ENCODE peak calls at places on chromosomes 5 and 9, in six cellular contexts. One of them, this sample, is unnamed.

GRCh38 chr9:6779417-6780241 is 21.9 kb downstream of the KDM4C start:
- DNase-seq in choroid plexus epithelial cell: peak
- DNase-seq in transverse colon: peak
- DNase-seq in retinal pigment epithelial cell: peak
- DNase-seq in CD8-positive, alpha-beta T cell: no peak
- DNase-seq in AG10803: no peak
- DNase-seq in this sample: no peak

GRCh38 chr5:132646867-132647266 is 11.1 kb upstream of the IL13 start:
- DNase-seq in AG10803: no peak
- DNase-seq in transverse colon: no peak
- DNase-seq in choroid plexus epithelial cell: no peak
- DNase-seq in CD8-positive, alpha-beta T cell: no peak
- DNase-seq in retinal pigment epithelial cell: no peak
- DNase-seq in this sample: no peak

GRCh38 chr9:77800924-77801551 is 152.9 kb upstream of the GNA14 start:
- DNase-seq in retinal pigment epithelial cell: no peak
- DNase-seq in transverse colon: no peak
- DNase-seq in CD8-positive, alpha-beta T cell: no peak
- DNase-seq in AG10803: no peak
- DNase-seq in choroid plexus epithelial cell: no peak
- DNase-seq in this sample: no peak

GRCh38 chr9:98247826-98248657 is 7.4 kb downstream of the TBC1D2 start:
- DNase-seq in retinal pigment epithelial cell: no peak
- DNase-seq in CD8-positive, alpha-beta T cell: no peak
- DNase-seq in choroid plexus epithelial cell: no peak
- DNase-seq in transverse colon: no peak
- DNase-seq in AG10803: no peak
- DNase-seq in this sample: no peak

GRCh38 chr9:134686896-134687295 is 45.3 kb downstream of the COL5A1 start:
- DNase-seq in AG10803: no peak
- DNase-seq in retinal pigment epithelial cell: no peak
- DNase-seq in CD8-positive, alpha-beta T cell: no peak
- DNase-seq in choroid plexus epithelial cell: no peak
- DNase-seq in transverse colon: no peak
- DNase-seq in this sample: no peak

GRCh38 chr5:132486318-132487094 is 4.1 kb downstream of the IRF1 start:
- DNase-seq in choroid plexus epithelial cell: no peak
- DNase-seq in CD8-positive, alpha-beta T cell: no peak
- DNase-seq in AG10803: no peak
- DNase-seq in transverse colon: peak
- DNase-seq in retinal pigment epithelial cell: no peak
- DNase-seq in this sample: no peak

GRCh38 chr9:137464291-137464999 is 5.3 kb upstream of the NSMF start:
- DNase-seq in transverse colon: no peak
- DNase-seq in AG10803: no peak
- DNase-seq in retinal pigment epithelial cell: no peak
- DNase-seq in CD8-positive, alpha-beta T cell: no peak
- DNase-seq in choroid plexus epithelial cell: no peak
- DNase-seq in this sample: no peak

GRCh38 chr5:73363911-73364730 is 84.5 kb downstream of the FOXD1 start:
- DNase-seq in AG10803: peak
- DNase-seq in choroid plexus epithelial cell: peak
- DNase-seq in retinal pigment epithelial cell: no peak
- DNase-seq in transverse colon: no peak
- DNase-seq in CD8-positive, alpha-beta T cell: no peak
- DNase-seq in this sample: no peak

GRCh38 chr5:100496296-100496695 is 38.9 kb upstream of the FAM174A start:
- DNase-seq in AG10803: no peak
- DNase-seq in transverse colon: no peak
- DNase-seq in retinal pigment epithelial cell: no peak
- DNase-seq in CD8-positive, alpha-beta T cell: no peak
- DNase-seq in choroid plexus epithelial cell: no peak
- DNase-seq in this sample: no peak

GRCh38 chr5:60805470-60805869 is 38.6 kb downstream of the ELOVL7 start:
- DNase-seq in transverse colon: no peak
- DNase-seq in AG10803: peak
- DNase-seq in choroid plexus epithelial cell: no peak
- DNase-seq in retinal pigment epithelial cell: no peak
- DNase-seq in CD8-positive, alpha-beta T cell: no peak
- DNase-seq in this sample: no peak

GRCh38 chr5:29039994-29040393 is 2001.6 kb upstream of the CDH9 start:
- DNase-seq in retinal pigment epithelial cell: no peak
- DNase-seq in CD8-positive, alpha-beta T cell: no peak
- DNase-seq in AG10803: no peak
- DNase-seq in transverse colon: no peak
- DNase-seq in choroid plexus epithelial cell: no peak
- DNase-seq in this sample: no peak

GRCh38 chr9:127796899-127797370 is 5.7 kb upstream of the FPGS start:
- DNase-seq in CD8-positive, alpha-beta T cell: no peak
- DNase-seq in choroid plexus epithelial cell: peak
- DNase-seq in AG10803: no peak
- DNase-seq in transverse colon: no peak
- DNase-seq in retinal pigment epithelial cell: no peak
- DNase-seq in this sample: no peak

GRCh38 chr5:94347130-94347529 is 271.3 kb downstream of the KIAA0825 start:
- DNase-seq in choroid plexus epithelial cell: no peak
- DNase-seq in AG10803: no peak
- DNase-seq in transverse colon: no peak
- DNase-seq in CD8-positive, alpha-beta T cell: no peak
- DNase-seq in retinal pigment epithelial cell: no peak
- DNase-seq in this sample: no peak

GRCh38 chr5:87074934-87075541 is 192.6 kb upstream of the RASA1 start:
- DNase-seq in transverse colon: peak
- DNase-seq in AG10803: no peak
- DNase-seq in choroid plexus epithelial cell: no peak
- DNase-seq in retinal pigment epithelial cell: no peak
- DNase-seq in CD8-positive, alpha-beta T cell: no peak
- DNase-seq in this sample: peak

GRCh38 chr9:131037336-131038255 is 28.6 kb downstream of the LAMC3 start:
- DNase-seq in transverse colon: no peak
- DNase-seq in AG10803: no peak
- DNase-seq in retinal pigment epithelial cell: no peak
- DNase-seq in choroid plexus epithelial cell: peak
- DNase-seq in CD8-positive, alpha-beta T cell: no peak
- DNase-seq in this sample: no peak

GRCh38 chr5:92801921-92802320 is 779.1 kb downstream of the NR2F1-AS1 start:
- DNase-seq in choroid plexus epithelial cell: peak
- DNase-seq in CD8-positive, alpha-beta T cell: no peak
- DNase-seq in AG10803: peak
- DNase-seq in transverse colon: no peak
- DNase-seq in retinal pigment epithelial cell: no peak
- DNase-seq in this sample: no peak

GRCh38 chr9:113999256-114000062 is 78.6 kb downstream of the AMBP start:
- DNase-seq in retinal pigment epithelial cell: no peak
- DNase-seq in choroid plexus epithelial cell: no peak
- DNase-seq in transverse colon: no peak
- DNase-seq in CD8-positive, alpha-beta T cell: no peak
- DNase-seq in AG10803: no peak
- DNase-seq in this sample: no peak

GRCh38 chr5:15585128-15585527 is 85.1 kb downstream of the FBXL7 start:
- DNase-seq in retinal pigment epithelial cell: no peak
- DNase-seq in choroid plexus epithelial cell: no peak
- DNase-seq in transverse colon: no peak
- DNase-seq in AG10803: no peak
- DNase-seq in CD8-positive, alpha-beta T cell: no peak
- DNase-seq in this sample: no peak

GRCh38 chr9:21782207-21782606 is 20.2 kb upstream of the MTAP start:
- DNase-seq in choroid plexus epithelial cell: no peak
- DNase-seq in AG10803: no peak
- DNase-seq in transverse colon: no peak
- DNase-seq in retinal pigment epithelial cell: no peak
- DNase-seq in CD8-positive, alpha-beta T cell: no peak
- DNase-seq in this sample: no peak

GRCh38 chr5:170497311-170498038 is 6.3 kb upstream of the KCNIP1 start:
- DNase-seq in retinal pigment epithelial cell: no peak
- DNase-seq in transverse colon: no peak
- DNase-seq in choroid plexus epithelial cell: peak
- DNase-seq in AG10803: no peak
- DNase-seq in CD8-positive, alpha-beta T cell: no peak
- DNase-seq in this sample: no peak

GRCh38 chr5:97127727-97128126 is 14.7 kb downstream of the LIX1 start:
- DNase-seq in AG10803: no peak
- DNase-seq in CD8-positive, alpha-beta T cell: no peak
- DNase-seq in retinal pigment epithelial cell: no peak
- DNase-seq in choroid plexus epithelial cell: no peak
- DNase-seq in transverse colon: no peak
- DNase-seq in this sample: no peak

GRCh38 chr9:93950619-93951601 is 4.2 kb downstream of the BARX1 start:
- DNase-seq in AG10803: peak
- DNase-seq in CD8-positive, alpha-beta T cell: no peak
- DNase-seq in choroid plexus epithelial cell: peak
- DNase-seq in retinal pigment epithelial cell: no peak
- DNase-seq in transverse colon: peak
- DNase-seq in this sample: no peak

GRCh38 chr5:175692235-175692995 is 34.5 kb downstream of the HRH2 start:
- DNase-seq in AG10803: no peak
- DNase-seq in choroid plexus epithelial cell: no peak
- DNase-seq in CD8-positive, alpha-beta T cell: no peak
- DNase-seq in transverse colon: no peak
- DNase-seq in retinal pigment epithelial cell: no peak
- DNase-seq in this sample: no peak

GRCh38 chr9:31799953-31800609 is 584.4 kb upstream of the ACO1 start:
- DNase-seq in choroid plexus epithelial cell: peak
- DNase-seq in retinal pigment epithelial cell: peak
- DNase-seq in AG10803: no peak
- DNase-seq in CD8-positive, alpha-beta T cell: no peak
- DNase-seq in transverse colon: no peak
- DNase-seq in this sample: no peak
- TF ChIP-seq CTCF in choroid plexus epithelial cell: peak
- TF ChIP-seq CTCF in retinal pigment epithelial cell: peak
- TF ChIP-seq CTCF in AG10803: no peak
- TF ChIP-seq CTCF in CD8-positive, alpha-beta T cell: peak
- TF ChIP-seq CTCF in transverse colon: no peak
- TF ChIP-seq CTCF in this sample: peak

GRCh38 chr9:26974927-26975326 is 18.7 kb downstream of the IFT74 start:
- DNase-seq in choroid plexus epithelial cell: no peak
- DNase-seq in retinal pigment epithelial cell: no peak
- DNase-seq in AG10803: no peak
- DNase-seq in CD8-positive, alpha-beta T cell: no peak
- DNase-seq in transverse colon: no peak
- DNase-seq in this sample: no peak

GRCh38 chr9:26971721-26972120 is 15.5 kb downstream of the IFT74 start:
- DNase-seq in AG10803: no peak
- DNase-seq in choroid plexus epithelial cell: no peak
- DNase-seq in CD8-positive, alpha-beta T cell: no peak
- DNase-seq in retinal pigment epithelial cell: no peak
- DNase-seq in transverse colon: no peak
- DNase-seq in this sample: no peak

GRCh38 chr9:26973989-26974388 is 17.8 kb downstream of the IFT74 start:
- DNase-seq in retinal pigment epithelial cell: no peak
- DNase-seq in choroid plexus epithelial cell: no peak
- DNase-seq in transverse colon: no peak
- DNase-seq in AG10803: no peak
- DNase-seq in CD8-positive, alpha-beta T cell: no peak
- DNase-seq in this sample: no peak

DNA sequence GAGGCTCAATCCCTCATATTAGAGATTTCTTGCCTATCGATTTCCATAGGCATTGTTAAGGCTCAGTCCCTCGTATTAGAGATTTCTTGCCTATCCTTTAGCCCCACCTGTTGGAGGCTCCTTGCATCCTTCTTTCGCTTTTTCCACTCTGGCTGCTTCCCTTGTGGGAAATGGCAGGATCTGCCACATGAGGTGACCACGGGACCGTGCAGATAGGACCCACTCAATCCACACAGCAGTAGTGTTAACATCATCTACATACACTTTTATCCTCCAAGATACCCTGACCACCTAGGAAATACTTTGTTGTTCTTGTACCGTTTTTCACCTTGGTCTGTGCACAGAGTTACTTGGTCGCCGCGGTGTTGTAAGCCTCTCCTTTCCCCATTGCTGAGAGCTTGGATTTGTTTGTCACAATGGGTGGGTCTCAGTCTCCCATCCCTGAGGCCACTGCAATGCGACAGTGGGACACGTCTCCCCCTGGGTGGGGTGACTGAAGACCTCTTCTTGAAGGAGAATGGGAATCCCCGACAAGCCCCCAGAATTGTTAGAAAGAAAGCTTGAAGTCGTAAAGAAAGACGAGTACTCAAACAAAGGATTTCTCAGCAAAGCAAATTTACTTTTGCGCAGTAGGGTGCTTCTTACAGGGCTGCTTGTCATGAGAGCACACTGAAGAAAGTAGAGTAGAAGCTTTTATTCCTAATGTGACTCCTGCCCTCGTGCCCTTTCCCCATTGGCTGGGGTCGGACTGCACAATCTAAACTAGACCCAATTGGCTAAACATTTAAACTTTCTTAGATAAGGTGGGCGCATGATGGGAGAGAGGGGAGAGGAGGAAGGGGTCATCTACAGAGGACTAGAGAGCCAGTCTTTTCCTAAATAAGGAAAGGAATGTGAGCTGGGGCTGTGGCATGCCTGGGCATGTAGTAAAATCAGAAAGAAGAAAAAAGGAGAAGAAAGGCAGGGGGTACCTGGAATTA is 19.8 kb downstream of the IFT74 start:
- DNase-seq in choroid plexus epithelial cell: peak
- DNase-seq in transverse colon: peak
- DNase-seq in AG10803: peak
- DNase-seq in retinal pigment epithelial cell: no peak
- DNase-seq in CD8-positive, alpha-beta T cell: no peak
- DNase-seq in this sample: no peak
- TF ChIP-seq CTCF in choroid plexus epithelial cell: peak
- TF ChIP-seq CTCF in transverse colon: peak
- TF ChIP-seq CTCF in AG10803: peak
- TF ChIP-seq CTCF in retinal pigment epithelial cell: peak
- TF ChIP-seq CTCF in CD8-positive, alpha-beta T cell: peak
- TF ChIP-seq CTCF in this sample: peak

DNA sequence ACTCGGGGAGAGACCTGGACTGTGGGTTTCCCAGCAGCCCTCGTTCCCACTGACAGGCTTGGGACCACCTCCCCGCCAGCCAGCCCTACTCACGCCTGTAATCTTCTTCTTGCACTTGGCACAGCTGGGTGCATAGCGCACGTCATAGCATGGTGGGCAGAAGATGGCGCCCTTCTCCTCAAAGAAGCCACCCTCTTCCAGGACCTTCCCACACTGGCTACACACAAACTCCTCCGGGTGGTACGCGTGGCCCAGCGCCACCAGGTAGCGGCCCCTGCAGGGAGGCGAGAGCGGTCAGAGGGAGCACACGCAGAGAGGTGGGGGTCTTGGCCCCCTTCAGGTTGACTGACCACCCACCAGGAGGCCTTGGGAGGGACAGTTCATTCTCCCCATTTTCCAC is 9.4 kb downstream of the PDLIM7 start:
- DNase-seq in transverse colon: no peak
- DNase-seq in choroid plexus epithelial cell: no peak
- DNase-seq in CD8-positive, alpha-beta T cell: no peak
- DNase-seq in AG10803: no peak
- DNase-seq in retinal pigment epithelial cell: no peak
- DNase-seq in this sample: no peak
- TF ChIP-seq CTCF in transverse colon: no peak
- TF ChIP-seq CTCF in choroid plexus epithelial cell: no peak
- TF ChIP-seq CTCF in CD8-positive, alpha-beta T cell: no peak
- TF ChIP-seq CTCF in AG10803: peak
- TF ChIP-seq CTCF in retinal pigment epithelial cell: no peak
- TF ChIP-seq CTCF in this sample: no peak

DNA sequence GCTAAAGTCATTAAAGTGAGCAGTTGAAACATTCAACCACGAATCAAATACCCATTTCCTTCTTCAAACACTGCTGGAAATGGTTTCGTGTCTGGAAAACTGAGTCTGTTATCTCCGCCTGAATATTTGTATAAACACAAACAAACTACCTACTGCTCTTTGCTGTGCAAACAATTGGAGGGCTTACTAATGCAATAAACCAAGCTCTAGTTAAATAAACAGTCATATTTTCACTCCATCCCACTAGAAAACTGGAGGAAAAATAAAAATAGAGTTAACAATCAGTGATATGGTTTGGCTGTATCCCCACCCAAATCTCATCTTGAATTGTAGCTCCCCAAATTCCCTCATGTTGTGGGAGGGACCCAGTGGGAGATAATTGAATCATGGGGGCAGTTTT is 397.6 kb downstream of the RASEF start:
- DNase-seq in AG10803: no peak
- DNase-seq in choroid plexus epithelial cell: no peak
- DNase-seq in CD8-positive, alpha-beta T cell: no peak
- DNase-seq in retinal pigment epithelial cell: no peak
- DNase-seq in transverse colon: no peak
- DNase-seq in this sample: no peak
- TF ChIP-seq CTCF in AG10803: no peak
- TF ChIP-seq CTCF in choroid plexus epithelial cell: no peak
- TF ChIP-seq CTCF in CD8-positive, alpha-beta T cell: no peak
- TF ChIP-seq CTCF in retinal pigment epithelial cell: no peak
- TF ChIP-seq CTCF in transverse colon: no peak
- TF ChIP-seq CTCF in this sample: no peak

This sample was measured in CD4-positive, alpha-beta T cell.